ENCODE peak calls at places on chromosomes 11 and 22, in seven cellular contexts. O is natural killer cell; C is stimulated activated effector memory CD8-positive, alpha-beta T cell treated with anti-CD3 and anti-CD28 coated beads, Interleukin-12 subunit alpha, Interleukin-12 subunit beta, amount 100 ng/mL, for 72 hours; F is activated T-helper 17 cell treated with anti-CD3 and anti-CD28 coated beads, Interleukin-2, amount 50 U/mL, for 72 hours; P is naive thymus-derived CD4-positive, alpha-beta T cell; H is naive B cell; T is left cardiac atrium. Z is an unnamed sample.

GRCh38 chr11:70247710-70248072 is 22.8 kb upstream of the PPFIA1 start:
- ATAC-seq in O (no peak), C (no peak), F (no peak), P (no peak), H (no peak), T (peak), Z (no peak)

GRCh38 chr11:93249437-93250210 is 51.8 kb upstream of the SLC36A4 start:
- ATAC-seq in O (no peak), C (no peak), F (no peak), P (no peak), H (no peak), T (no peak), Z (no peak)

GRCh38 chr11:27241316-27242122 is 121.5 kb downstream of the CCDC34 start:
- ATAC-seq in O (no peak), C (no peak), F (no peak), P (no peak), H (no peak), T (no peak), Z (no peak)

GRCh38 chr11:35810045-35810444 is 133.8 kb upstream of the LDLRAD3 start:
- ATAC-seq in O (no peak), C (no peak), F (no peak), P (no peak), H (no peak), T (no peak), Z (no peak)

GRCh38 chr11:2298795-2299747 is 2.6 kb downstream of the C11orf21 start:
- ATAC-seq in O (no peak), C (no peak), F (no peak), P (no peak), H (no peak), T (no peak), Z (no peak)

GRCh38 chr11:12087075-12087775 is 23.2 kb upstream of the MICAL2 start:
- ATAC-seq in O (peak), C (peak), F (peak), P (peak), H (no peak), T (no peak), Z (no peak)

GRCh38 chr11:1879342-1879940 is 12.3 kb downstream of the PRR33 start:
- ATAC-seq in O (no peak), C (no peak), F (no peak), P (no peak), H (no peak), T (no peak), Z (no peak)

GRCh38 chr11:83046626-83047172 is 25.0 kb downstream of the RAB30 start:
- ATAC-seq in O (no peak), C (no peak), F (no peak), P (no peak), H (no peak), T (no peak), Z (no peak)

GRCh38 chr11:66891849-66892660 is 35.2 kb downstream of the LRFN4 start:
- ATAC-seq in O (no peak), C (peak), F (peak), P (peak), H (no peak), T (no peak), Z (peak)

GRCh38 chr11:7668911-7669310 is 4.4 kb downstream of the CYB5R2 start:
- ATAC-seq in O (no peak), C (no peak), F (no peak), P (no peak), H (no peak), T (no peak), Z (no peak)

GRCh38 chr11:62445314-62445740 is 26.5 kb downstream of the SCGB1A1 start:
- ATAC-seq in O (no peak), C (no peak), F (no peak), P (no peak), H (no peak), T (peak), Z (no peak)

GRCh38 chr11:107017104-107017432 is 1.2 kb downstream of the GUCY1A2 start:
- ATAC-seq in O (no peak), C (no peak), F (no peak), P (no peak), H (no peak), T (peak), Z (no peak)

GRCh38 chr11:94111660-94112059 is 17.0 kb upstream of the PANX1 start:
- ATAC-seq in O (no peak), C (no peak), F (no peak), P (no peak), H (no peak), T (peak), Z (no peak)

GRCh38 chr22:46625843-46626349 is 5.7 kb downstream of the GRAMD4 start:
- ATAC-seq in O (peak), C (no peak), F (peak), P (no peak), H (no peak), T (no peak), Z (no peak)

GRCh38 chr11:2399488-2400068 is 972 bp upstream of the TSSC4 start:
- ATAC-seq in O (peak), C (no peak), F (no peak), P (peak), H (no peak), T (peak), Z (no peak)

GRCh38 chr11:7612056-7612660 is 61.1 kb downstream of the CYB5R2 start:
- ATAC-seq in O (no peak), C (no peak), F (no peak), P (no peak), H (no peak), T (no peak), Z (no peak)

GRCh38 chr11:32576456-32576855 is 7.2 kb upstream of the EIF3M start:
- ATAC-seq in O (no peak), C (no peak), F (no peak), P (no peak), H (no peak), T (no peak), Z (no peak)

GRCh38 chr11:119743041-119743440 is 14.0 kb upstream of the NECTIN1 start:
- ATAC-seq in O (no peak), C (no peak), F (no peak), P (no peak), H (no peak), T (no peak), Z (no peak)

GRCh38 chr11:96085349-96085910 is 161.5 kb upstream of the MTMR2 start:
- ATAC-seq in O (no peak), C (no peak), F (peak), P (no peak), H (no peak), T (no peak), Z (no peak)

GRCh38 chr22:44312766-44313165 is at the start of gene SHISAL1:
- ATAC-seq in O (no peak), C (no peak), F (no peak), P (no peak), H (no peak), T (no peak), Z (no peak)

GRCh38 chr22:23264610-23265388 is 84.5 kb downstream of the BCR start:
- ATAC-seq in O (no peak), C (no peak), F (no peak), P (no peak), H (no peak), T (peak), Z (no peak)

GRCh38 chr11:14669499-14669898 is 25.9 kb downstream of the PDE3B start:
- ATAC-seq in O (no peak), C (no peak), F (no peak), P (no peak), H (no peak), T (no peak), Z (no peak)

GRCh38 chr11:95293116-95293515 is 62.1 kb upstream of the SESN3 start:
- ATAC-seq in O (no peak), C (no peak), F (no peak), P (no peak), H (no peak), T (no peak), Z (no peak)

GRCh38 chr11:18615628-18616392 is 16.2 kb downstream of the MISFA start:
- ATAC-seq in O (peak), C (peak), F (peak), P (peak), H (no peak), T (no peak), Z (peak)

GRCh38 chr11:11531127-11531526 is 90.7 kb downstream of the GALNT18 start:
- ATAC-seq in O (no peak), C (peak), F (no peak), P (peak), H (no peak), T (no peak), Z (no peak)